ENCODE peak calls at places on chromosomes 7 and 10, in six cellular contexts. M, H, T, O, N and G are unnamed samples.

GRCh38 chr7:74479961-74480829 is 26.5 kb downstream of the GTF2IRD1 start:
- DNase-seq in M (no peak), O (no peak), N (peak; percentile 93), T (peak; percentile 80), H (peak; percentile 80), G (no peak)

GRCh38 chr10:50740351-50740688 is 584 bp downstream of the ASAH2B start:
- DNase-seq in O (no peak), H (peak; percentile 52), M (no peak), N (no peak), T (no peak), G (no peak)

GRCh38 chr7:82697897-82698296 is 254.3 kb upstream of the CACNA2D1 start:
- DNase-seq in N (no peak), M (no peak), H (no peak), T (no peak), O (no peak), G (no peak)

GRCh38 chr10:102645741-102646609 is 1.7 kb downstream of the TRIM8 start:
- DNase-seq in N (peak; percentile 98), H (peak; percentile 90), M (peak; percentile 86), T (peak; percentile 93), O (peak; percentile 94), G (peak; percentile 58)

GRCh38 chr10:4190876-4191275 is 405.9 kb upstream of the KLF6 start:
- DNase-seq in M (no peak), N (no peak), O (no peak), T (no peak), H (no peak), G (no peak)

GRCh38 chr10:22554481-22555182 is 159.7 kb downstream of the PIP4K2A start:
- DNase-seq in T (peak; percentile 58), N (peak; percentile 91), H (no peak), O (no peak), M (no peak), G (no peak)

GRCh38 chr7:7188091-7188490 is 5.7 kb downstream of the C1GALT1 start:
- DNase-seq in N (no peak), H (no peak), T (no peak), O (no peak), M (no peak), G (no peak)

GRCh38 chr10:89520711-89521110 is 14.7 kb downstream of the SLC16A12 start:
- DNase-seq in N (no peak), T (no peak), H (no peak), O (no peak), M (no peak), G (no peak)